ENCODE peak calls at places on chromosomes 2 and 18, in eight cellular contexts. One of them, this sample, is unnamed.
A peak's percentile ranks its signal among the peaks of the same experiment; 100 is the strongest.

GRCh38 chr18:59325965-59326364 is 7.5 kb upstream of the CPLX4 start:
- DNase-seq in endothelial cell of umbilical vein: no peak
- DNase-seq in K562: no peak
- DNase-seq in SK-N-SH: no peak
- DNase-seq in HepG2: no peak
- DNase-seq in GM12878: no peak
- DNase-seq in HCT116: no peak
- DNase-seq in H1: no peak
- DNase-seq in this sample: no peak

GRCh38 chr2:231716641-231717280 is 8.4 kb downstream of the PTMA start:
- DNase-seq in H1: no peak
- DNase-seq in K562: no peak
- DNase-seq in SK-N-SH: no peak
- DNase-seq in endothelial cell of umbilical vein: no peak
- DNase-seq in HCT116: no peak
- DNase-seq in GM12878: no peak
- DNase-seq in HepG2: peak; percentile 86
- DNase-seq in this sample: no peak

GRCh38 chr18:62839874-62840713 is 124.8 kb downstream of the PHLPP1 start:
- DNase-seq in K562: no peak
- DNase-seq in GM12878: no peak
- DNase-seq in H1: no peak
- DNase-seq in SK-N-SH: no peak
- DNase-seq in endothelial cell of umbilical vein: no peak
- DNase-seq in HepG2: no peak
- DNase-seq in HCT116: no peak
- DNase-seq in this sample: no peak

GRCh38 chr2:36553690-36554089 is 44.3 kb downstream of the FEZ2 start:
- DNase-seq in HepG2: no peak
- DNase-seq in SK-N-SH: no peak
- DNase-seq in endothelial cell of umbilical vein: no peak
- DNase-seq in H1: no peak
- DNase-seq in GM12878: no peak
- DNase-seq in K562: no peak
- DNase-seq in HCT116: no peak
- DNase-seq in this sample: no peak

GRCh38 chr2:129103922-129104878 is 785.5 kb upstream of the HS6ST1 start:
- DNase-seq in H1: no peak
- DNase-seq in endothelial cell of umbilical vein: no peak
- DNase-seq in K562: no peak
- DNase-seq in SK-N-SH: no peak
- DNase-seq in HCT116: no peak
- DNase-seq in HepG2: no peak
- DNase-seq in GM12878: no peak
- DNase-seq in this sample: no peak

GRCh38 chr2:12557688-12558087 is 159.0 kb upstream of the TRIB2 start:
- DNase-seq in K562: no peak
- DNase-seq in endothelial cell of umbilical vein: no peak
- DNase-seq in H1: no peak
- DNase-seq in HepG2: no peak
- DNase-seq in HCT116: no peak
- DNase-seq in GM12878: no peak
- DNase-seq in SK-N-SH: no peak
- DNase-seq in this sample: no peak

GRCh38 chr2:75606851-75607798 is 39.5 kb upstream of the MRPL19 start:
- DNase-seq in HCT116: no peak
- DNase-seq in SK-N-SH: no peak
- DNase-seq in GM12878: no peak
- DNase-seq in H1: no peak
- DNase-seq in K562: no peak
- DNase-seq in endothelial cell of umbilical vein: peak; percentile 20
- DNase-seq in HepG2: no peak
- DNase-seq in this sample: no peak

GRCh38 chr18:78998350-78999055 is 18.9 kb downstream of the SALL3 start:
- DNase-seq in endothelial cell of umbilical vein: no peak
- DNase-seq in HepG2: no peak
- DNase-seq in HCT116: peak; percentile 32
- DNase-seq in K562: peak; percentile 14
- DNase-seq in GM12878: no peak
- DNase-seq in H1: no peak
- DNase-seq in SK-N-SH: no peak
- DNase-seq in this sample: no peak

GRCh38 chr18:27861539-27861938 is 315.4 kb downstream of the CDH2 start:
- DNase-seq in K562: no peak
- DNase-seq in GM12878: no peak
- DNase-seq in HepG2: no peak
- DNase-seq in endothelial cell of umbilical vein: no peak
- DNase-seq in SK-N-SH: peak; percentile 63
- DNase-seq in H1: no peak
- DNase-seq in HCT116: no peak
- DNase-seq in this sample: no peak

GRCh38 chr2:112152476-112153178 is 14.4 kb downstream of the FBLN7 start:
- DNase-seq in H1: no peak
- DNase-seq in SK-N-SH: no peak
- DNase-seq in HCT116: no peak
- DNase-seq in GM12878: no peak
- DNase-seq in endothelial cell of umbilical vein: no peak
- DNase-seq in HepG2: no peak
- DNase-seq in K562: no peak
- DNase-seq in this sample: no peak

GRCh38 chr2:215505044-215505786 is 69.3 kb upstream of the FN1 start:
- DNase-seq in SK-N-SH: no peak
- DNase-seq in GM12878: no peak
- DNase-seq in HCT116: no peak
- DNase-seq in HepG2: peak; percentile 90
- DNase-seq in K562: peak; percentile 41
- DNase-seq in H1: no peak
- DNase-seq in endothelial cell of umbilical vein: peak; percentile 81
- DNase-seq in this sample: no peak

GRCh38 chr2:116489944-116490343 is 1324.5 kb upstream of the DDX18 start:
- DNase-seq in endothelial cell of umbilical vein: no peak
- DNase-seq in HepG2: no peak
- DNase-seq in HCT116: no peak
- DNase-seq in H1: no peak
- DNase-seq in K562: no peak
- DNase-seq in GM12878: no peak
- DNase-seq in SK-N-SH: no peak
- DNase-seq in this sample: no peak

GRCh38 chr2:69588945-69589344 is 54.6 kb downstream of the AAK1 start:
- DNase-seq in SK-N-SH: no peak
- DNase-seq in HCT116: no peak
- DNase-seq in H1: no peak
- DNase-seq in HepG2: peak; percentile 23
- DNase-seq in endothelial cell of umbilical vein: no peak
- DNase-seq in GM12878: no peak
- DNase-seq in K562: no peak
- DNase-seq in this sample: no peak

GRCh38 chr2:74703373-74703772 is 49.3 kb downstream of the SEMA4F start:
- DNase-seq in endothelial cell of umbilical vein: no peak
- DNase-seq in HepG2: no peak
- DNase-seq in GM12878: no peak
- DNase-seq in HCT116: no peak
- DNase-seq in K562: no peak
- DNase-seq in SK-N-SH: no peak
- DNase-seq in H1: no peak
- DNase-seq in this sample: no peak

GRCh38 chr2:110714824-110715223 is 17.5 kb upstream of the ACOXL start:
- DNase-seq in HepG2: no peak
- DNase-seq in H1: no peak
- DNase-seq in GM12878: no peak
- DNase-seq in K562: no peak
- DNase-seq in endothelial cell of umbilical vein: no peak
- DNase-seq in HCT116: no peak
- DNase-seq in SK-N-SH: no peak
- DNase-seq in this sample: no peak

GRCh38 chr2:2846379-2847130 is 515.5 kb upstream of the MYT1L start:
- DNase-seq in H1: no peak
- DNase-seq in HepG2: no peak
- DNase-seq in GM12878: no peak
- DNase-seq in SK-N-SH: peak; percentile 81
- DNase-seq in HCT116: peak; percentile 45
- DNase-seq in endothelial cell of umbilical vein: no peak
- DNase-seq in K562: no peak
- DNase-seq in this sample: no peak

GRCh38 chr2:73233154-73233931 is at the start of gene PRADC1:
- DNase-seq in K562: peak; percentile 97
- DNase-seq in H1: peak; percentile 98
- DNase-seq in HCT116: peak; percentile 99
- DNase-seq in endothelial cell of umbilical vein: peak; percentile 100
- DNase-seq in GM12878: peak; percentile 97
- DNase-seq in HepG2: peak; percentile 100
- DNase-seq in SK-N-SH: peak; percentile 97
- DNase-seq in this sample: peak; percentile 92

GRCh38 chr2:7927694-7928093 is 754.2 kb upstream of the ID2 start:
- DNase-seq in H1: no peak
- DNase-seq in K562: no peak
- DNase-seq in HCT116: no peak
- DNase-seq in SK-N-SH: no peak
- DNase-seq in HepG2: no peak
- DNase-seq in endothelial cell of umbilical vein: no peak
- DNase-seq in GM12878: no peak
- DNase-seq in this sample: no peak

GRCh38 chr2:234497592-234498023 is 727 bp upstream of the ARL4C start:
- DNase-seq in GM12878: no peak
- DNase-seq in K562: no peak
- DNase-seq in endothelial cell of umbilical vein: no peak
- DNase-seq in HepG2: no peak
- DNase-seq in HCT116: no peak
- DNase-seq in H1: no peak
- DNase-seq in SK-N-SH: no peak
- DNase-seq in this sample: no peak

GRCh38 chr2:24676493-24676892 is 116.7 kb downstream of the PTRHD1 start:
- DNase-seq in SK-N-SH: no peak
- DNase-seq in HCT116: no peak
- DNase-seq in K562: no peak
- DNase-seq in H1: no peak
- DNase-seq in endothelial cell of umbilical vein: no peak
- DNase-seq in HepG2: no peak
- DNase-seq in GM12878: no peak
- DNase-seq in this sample: no peak

GRCh38 chr2:48112911-48113687 is 206.8 kb upstream of the FBXO11 start:
- DNase-seq in HCT116: no peak
- DNase-seq in HepG2: peak; percentile 18
- DNase-seq in H1: no peak
- DNase-seq in GM12878: no peak
- DNase-seq in K562: no peak
- DNase-seq in SK-N-SH: no peak
- DNase-seq in endothelial cell of umbilical vein: no peak
- DNase-seq in this sample: no peak

GRCh38 chr2:162731917-162732804 is 106.4 kb downstream of the KCNH7 start:
- DNase-seq in HepG2: no peak
- DNase-seq in SK-N-SH: no peak
- DNase-seq in K562: no peak
- DNase-seq in endothelial cell of umbilical vein: no peak
- DNase-seq in H1: no peak
- DNase-seq in HCT116: no peak
- DNase-seq in GM12878: peak; percentile 57
- DNase-seq in this sample: no peak

GRCh38 chr2:162734866-162735265 is 103.7 kb downstream of the KCNH7 start:
- DNase-seq in SK-N-SH: no peak
- DNase-seq in HCT116: no peak
- DNase-seq in GM12878: peak; percentile 15
- DNase-seq in H1: no peak
- DNase-seq in K562: no peak
- DNase-seq in endothelial cell of umbilical vein: no peak
- DNase-seq in HepG2: no peak
- DNase-seq in this sample: no peak

GRCh38 chr2:162729469-162729868 is 109.1 kb downstream of the KCNH7 start:
- DNase-seq in HepG2: no peak
- DNase-seq in H1: no peak
- DNase-seq in K562: no peak
- DNase-seq in HCT116: no peak
- DNase-seq in endothelial cell of umbilical vein: no peak
- DNase-seq in GM12878: no peak
- DNase-seq in SK-N-SH: no peak
- DNase-seq in this sample: no peak

GRCh38 chr2:162732946-162733698 is 105.4 kb downstream of the KCNH7 start:
- DNase-seq in H1: no peak
- DNase-seq in SK-N-SH: no peak
- DNase-seq in HepG2: no peak
- DNase-seq in K562: no peak
- DNase-seq in GM12878: peak; percentile 20
- DNase-seq in endothelial cell of umbilical vein: no peak
- DNase-seq in HCT116: no peak
- DNase-seq in this sample: no peak

GRCh38 chr2:162734287-162734686 is 104.3 kb downstream of the KCNH7 start:
- DNase-seq in SK-N-SH: no peak
- DNase-seq in K562: no peak
- DNase-seq in GM12878: no peak
- DNase-seq in HCT116: no peak
- DNase-seq in HepG2: no peak
- DNase-seq in endothelial cell of umbilical vein: no peak
- DNase-seq in H1: no peak
- DNase-seq in this sample: no peak
- H3K27ac ChIP-seq in SK-N-SH: no peak overlapping the region
- H3K27ac ChIP-seq in K562: no peak overlapping the region
- H3K27ac ChIP-seq in GM12878: peak overlapping the region; percentile 24
- H3K27ac ChIP-seq in HCT116: no peak overlapping the region
- H3K27ac ChIP-seq in HepG2: no peak overlapping the region
- H3K27ac ChIP-seq in endothelial cell of umbilical vein: no peak overlapping the region
- H3K27ac ChIP-seq in H1: no peak overlapping the region
- H3K27ac ChIP-seq in this sample: no peak overlapping the region

DNA sequence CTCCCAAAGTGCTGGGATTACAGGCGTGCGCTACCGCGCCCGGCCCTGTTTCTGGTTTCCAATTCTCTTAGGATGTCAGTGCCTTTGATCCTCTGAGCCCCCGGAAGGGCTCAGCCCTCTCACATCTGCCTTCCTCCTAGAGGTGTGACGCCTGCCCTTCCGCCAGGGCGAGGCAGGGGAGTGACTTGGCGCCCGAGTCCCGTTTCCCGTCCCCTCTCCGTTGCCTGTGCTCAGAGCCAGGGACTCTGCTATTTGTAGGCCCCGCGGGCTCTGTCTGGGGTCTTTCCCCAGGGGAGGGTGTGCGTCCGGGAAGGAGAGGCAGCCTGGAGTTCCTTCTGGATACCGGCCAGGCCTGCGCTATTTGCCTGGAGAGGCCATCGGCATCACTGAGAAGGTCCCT is 103.8 kb upstream of the TAF1B start:
- DNase-seq in endothelial cell of umbilical vein: no peak
- DNase-seq in HCT116: no peak
- DNase-seq in K562: no peak
- DNase-seq in HepG2: no peak
- DNase-seq in SK-N-SH: no peak
- DNase-seq in GM12878: no peak
- DNase-seq in H1: no peak
- DNase-seq in this sample: no peak
- TF ChIP-seq POLR2AphosphoS5 in endothelial cell of umbilical vein: no peak
- TF ChIP-seq POLR2AphosphoS5 in HCT116: no peak
- TF ChIP-seq POLR2AphosphoS5 in K562: no peak
- TF ChIP-seq POLR2AphosphoS5 in HepG2: no peak
- TF ChIP-seq POLR2AphosphoS5 in SK-N-SH: no peak
- TF ChIP-seq POLR2AphosphoS5 in GM12878: no peak
- TF ChIP-seq POLR2AphosphoS5 in H1: no peak
- TF ChIP-seq POLR2AphosphoS5 in this sample: no peak

GRCh38 chr2:46335404-46335965 is 38.3 kb downstream of the EPAS1 start:
- DNase-seq in HepG2: no peak
- DNase-seq in SK-N-SH: no peak
- DNase-seq in HCT116: no peak
- DNase-seq in GM12878: no peak
- DNase-seq in endothelial cell of umbilical vein: peak; percentile 88
- DNase-seq in K562: no peak
- DNase-seq in H1: peak; percentile 7
- DNase-seq in this sample: no peak
- H3K9ac ChIP-seq in HepG2: no peak overlapping the region
- H3K9ac ChIP-seq in SK-N-SH: peak overlapping the region; percentile 83
- H3K9ac ChIP-seq in HCT116: no peak overlapping the region
- H3K9ac ChIP-seq in GM12878: no peak overlapping the region
- H3K9ac ChIP-seq in endothelial cell of umbilical vein: peak overlapping the region; percentile 74
- H3K9ac ChIP-seq in K562: no peak overlapping the region
- H3K9ac ChIP-seq in H1: no peak overlapping the region
- H3K9ac ChIP-seq in this sample: no peak overlapping the region

GRCh38 chr2:144249035-144249637 is 270.8 kb downstream of the ZEB2 start:
- DNase-seq in HepG2: no peak
- DNase-seq in SK-N-SH: no peak
- DNase-seq in endothelial cell of umbilical vein: no peak
- DNase-seq in K562: no peak
- DNase-seq in GM12878: no peak
- DNase-seq in H1: no peak
- DNase-seq in HCT116: no peak
- DNase-seq in this sample: no peak
- H3K27ac ChIP-seq in HepG2: no peak overlapping the region
- H3K27ac ChIP-seq in SK-N-SH: no peak overlapping the region
- H3K27ac ChIP-seq in endothelial cell of umbilical vein: no peak overlapping the region
- H3K27ac ChIP-seq in K562: no peak overlapping the region
- H3K27ac ChIP-seq in GM12878: peak overlapping the region; percentile 74
- H3K27ac ChIP-seq in H1: no peak overlapping the region
- H3K27ac ChIP-seq in HCT116: no peak overlapping the region
- H3K27ac ChIP-seq in this sample: no peak overlapping the region